ENCODE peak calls at places on chromosome X, in seven cellular contexts. R is stomach, X is dorsolateral prefrontal cortex, Z is pancreas, C is ovary, J is tibial nerve, Y is IMR-90. U is an unnamed sample.
A peak's percentile ranks its signal among the peaks of the same experiment; 100 is the strongest.

GRCh38 chrX:133983974-133984578 is 1.3 kb downstream of the GPC3 start:
- DNase-seq in R (no peak), X (no peak), Z (no peak), C (no peak), J (no peak), Y (no peak), U (peak; percentile 19)

GRCh38 chrX:149453030-149453429 is 52.1 kb downstream of the IDS start:
- DNase-seq in R (no peak), X (no peak), Z (no peak), C (no peak), J (no peak), Y (peak; percentile 17), U (no peak)

GRCh38 chrX:33285550-33285949 is 74.2 kb upstream of the DMD start:
- DNase-seq in R (no peak), X (no peak), Z (no peak), C (no peak), J (no peak), Y (no peak), U (no peak)

GRCh38 chrX:19875051-19875432 is 12.4 kb downstream of the SH3KBP1 start:
- DNase-seq in R (no peak), X (no peak), Z (no peak), C (no peak), J (peak; percentile 4), Y (peak; percentile 34), U (no peak)

GRCh38 chrX:124679199-124679598 is 332.8 kb downstream of the SH2D1A start:
- DNase-seq in R (no peak), X (no peak), Z (no peak), C (no peak), J (no peak), Y (no peak), U (no peak)

GRCh38 chrX:25596881-25597280 is 541.3 kb upstream of the MAGEB18 start:
- DNase-seq in R (no peak), X (no peak), Z (no peak), C (no peak), J (no peak), Y (no peak), U (no peak)

GRCh38 chrX:111129949-111130348 is 34.0 kb downstream of the PAK3 start:
- DNase-seq in R (no peak), X (no peak), Z (no peak), C (no peak), J (no peak), Y (no peak), U (no peak)

GRCh38 chrX:39133971-39134370 is 332.7 kb downstream of the MID1IP1 start:
- DNase-seq in R (peak; percentile 26), X (peak; percentile 28), Z (no peak), C (no peak), J (no peak), Y (no peak), U (peak; percentile 44)

GRCh38 chrX:63754141-63754859 is 30.7 kb downstream of the ARHGEF9 start:
- DNase-seq in R (no peak), X (no peak), Z (peak; percentile 11), C (no peak), J (no peak), Y (peak; percentile 15), U (peak; percentile 51)

GRCh38 chrX:47278684-47279083 is 45.9 kb downstream of the USP11 start:
- DNase-seq in R (no peak), X (no peak), Z (no peak), C (no peak), J (no peak), Y (peak; percentile 78), U (no peak)

GRCh38 chrX:7582191-7582590 is 260.8 kb upstream of the VCX start:
- DNase-seq in R (no peak), X (no peak), Z (no peak), C (no peak), J (no peak), Y (no peak), U (no peak)

GRCh38 chrX:104565791-104566687 is at the start of gene IL1RAPL2:
- DNase-seq in R (peak; percentile 58), X (no peak), Z (peak; percentile 17), C (no peak), J (no peak), Y (no peak), U (peak; percentile 68)

GRCh38 chrX:135695471-135695870 is 18.0 kb upstream of the CT45A1 start:
- DNase-seq in R (no peak), X (no peak), Z (no peak), C (no peak), J (no peak), Y (no peak), U (no peak)

GRCh38 chrX:40245411-40246140 is 147.8 kb upstream of the BCOR start:
- DNase-seq in R (no peak), X (no peak), Z (no peak), C (peak; percentile 69), J (no peak), Y (no peak), U (peak; percentile 54)

GRCh38 chrX:153782324-153782723 is 1.5 kb downstream of the SRPK3 start:
- DNase-seq in R (no peak), X (peak; percentile 59), Z (no peak), C (no peak), J (no peak), Y (no peak), U (no peak)

GRCh38 chrX:43949669-43950068 is 23.5 kb downstream of the NDP start:
- DNase-seq in R (no peak), X (peak; percentile 58), Z (no peak), C (no peak), J (peak; percentile 5), Y (no peak), U (peak; percentile 44)

GRCh38 chrX:38985375-38985774 is 184.1 kb downstream of the MID1IP1 start:
- DNase-seq in R (no peak), X (no peak), Z (no peak), C (no peak), J (no peak), Y (peak; percentile 11), U (no peak)

GRCh38 chrX:10158279-10158939 is 1.6 kb downstream of the CLCN4 start:
- DNase-seq in R (no peak), X (peak; percentile 62), Z (no peak), C (peak; percentile 61), J (no peak), Y (no peak), U (no peak)
- H3K27ac ChIP-seq in R (peak overlapping the region; percentile 37), X (peak overlapping the region; percentile 87), Z (no peak overlapping the region), C (no peak overlapping the region), J (peak overlapping the region; percentile 40), Y (no peak overlapping the region), U (no peak overlapping the region)

GRCh38 chrX:30939928-30940327 is 50.9 kb upstream of the TAB3 start:
- DNase-seq in R (no peak), X (no peak), Z (no peak), C (no peak), J (no peak), Y (no peak), U (no peak)

GRCh38 chrX:30931920-30932319 is 42.9 kb upstream of the TAB3 start:
- DNase-seq in R (no peak), X (no peak), Z (no peak), C (no peak), J (no peak), Y (no peak), U (no peak)

GRCh38 chrX:30938295-30938694 is 49.2 kb upstream of the TAB3 start:
- DNase-seq in R (no peak), X (no peak), Z (no peak), C (no peak), J (no peak), Y (no peak), U (no peak)

GRCh38 chrX:30930679-30931078 is 41.6 kb upstream of the TAB3 start:
- DNase-seq in R (no peak), X (no peak), Z (no peak), C (no peak), J (no peak), Y (no peak), U (no peak)

DNA sequence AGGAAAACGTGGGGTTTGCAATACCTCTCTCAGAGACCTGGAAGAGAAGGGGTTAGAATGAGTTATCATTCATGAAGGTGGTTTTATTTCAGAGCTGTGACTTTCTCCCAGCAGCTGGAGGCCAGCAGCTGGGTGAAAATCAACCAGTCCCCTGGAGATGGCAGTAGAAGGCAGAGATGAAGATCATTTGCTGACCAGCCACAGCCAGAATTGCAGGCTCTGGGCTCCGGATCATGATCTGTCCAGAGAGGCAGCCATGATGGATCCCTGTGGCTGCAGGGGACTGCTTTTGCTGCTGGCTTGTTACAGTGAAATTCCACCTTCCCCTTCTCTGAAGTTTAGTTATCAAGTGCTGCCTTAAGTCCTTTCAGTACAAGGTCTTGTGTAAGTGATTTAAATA is 46.9 kb upstream of the TAB3 start:
- DNase-seq in R (peak; percentile 38), X (no peak), Z (no peak), C (no peak), J (no peak), Y (peak; percentile 3), U (peak; percentile 32)
- TF ChIP-seq CTCF in R (no peak), X (no peak), Z (no peak), C (no peak), J (no peak), Y (no peak), U (peak; percentile 37)

DNA sequence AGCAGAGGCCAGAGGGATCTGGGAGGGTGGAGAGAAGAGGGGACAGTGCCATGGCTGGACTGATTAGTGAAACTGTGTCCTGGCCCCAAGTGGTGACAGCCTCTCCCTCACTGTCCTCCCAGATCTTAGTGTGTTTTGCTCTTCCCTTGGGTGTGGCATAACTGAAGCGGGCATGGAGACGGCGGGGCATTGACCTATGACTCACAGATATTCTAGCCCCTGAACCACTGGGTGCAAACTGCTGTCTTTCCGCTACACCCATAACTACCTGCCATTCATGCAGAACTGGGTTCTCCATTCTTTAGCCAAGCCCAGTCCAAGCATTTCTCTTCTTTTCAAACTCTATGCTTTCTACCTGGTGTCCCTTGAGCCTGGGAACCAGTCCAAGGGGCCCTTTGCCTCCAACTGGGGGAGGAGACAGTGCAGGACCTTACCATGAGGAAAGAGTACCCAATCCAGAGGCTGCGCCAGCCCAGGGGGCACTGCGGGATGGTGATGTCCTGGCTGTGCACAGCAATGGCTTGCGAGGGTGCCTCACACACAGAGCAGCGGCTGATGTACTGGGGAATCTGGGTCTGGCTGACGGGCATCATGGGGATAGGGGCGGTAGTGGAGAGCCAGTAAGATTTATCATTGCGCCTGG is 67.6 kb downstream of the ATG4A start:
- DNase-seq in R (no peak), X (no peak), Z (no peak), C (no peak), J (no peak), Y (no peak), U (no peak)
- H3K27ac ChIP-seq in R (no peak overlapping the region), X (no peak overlapping the region), Z (no peak overlapping the region), C (no peak overlapping the region), J (no peak overlapping the region), Y (no peak overlapping the region), U (no peak overlapping the region)

GRCh38 chrX:96688789-96689188 is 4.1 kb downstream of the DIAPH2 start:
- DNase-seq in R (no peak), X (no peak), Z (no peak), C (no peak), J (no peak), Y (no peak), U (no peak)

GRCh38 chrX:96682516-96682915 is 2.1 kb upstream of the DIAPH2 start:
- DNase-seq in R (no peak), X (no peak), Z (no peak), C (no peak), J (no peak), Y (no peak), U (no peak)

GRCh38 chrX:96685205-96686099 is 810 bp downstream of the DIAPH2 start:
- DNase-seq in R (peak; percentile 35), X (no peak), Z (peak; percentile 2), C (peak; percentile 66), J (peak; percentile 27), Y (peak; percentile 55), U (peak; percentile 34)

GRCh38 chrX:96683997-96684338 is 674 bp upstream of the DIAPH2 start:
- DNase-seq in R (no peak), X (no peak), Z (no peak), C (no peak), J (no peak), Y (no peak), U (no peak)

GRCh38 chrX:96684339-96685204 is at the start of gene DIAPH2:
- DNase-seq in R (peak; percentile 83), X (peak; percentile 58), Z (peak; percentile 73), C (peak; percentile 81), J (peak; percentile 54), Y (peak; percentile 75), U (peak; percentile 86)
- TF ChIP-seq CTCF in R (peak; percentile 21), X (no peak), Z (no peak), C (no peak), J (no peak), Y (no peak), U (peak; percentile 32)

U was measured in right lobe of liver.